ENCODE peak calls at places on chromosomes 13 and 19, in four cellular contexts. R is Caco-2, O is right lobe of liver, J is ovary. Y is an unnamed sample.

GRCh38 chr13:102854675-102855074 is 8.8 kb downstream of the ERCC5 start:
- DNase-seq in O (no peak), R (no peak), J (no peak), Y (no peak)

GRCh38 chr13:50285283-50285682 is 270.0 kb downstream of the KCNRG start:
- DNase-seq in O (no peak), R (no peak), J (no peak), Y (no peak)

GRCh38 chr13:27578121-27579030 is 42.0 kb downstream of the LNX2 start:
- DNase-seq in R (no peak), J (no peak), O (no peak), Y (no peak)

GRCh38 chr19:19304186-19304975 is 15.9 kb downstream of the SUGP1 start:
- DNase-seq in O (no peak), R (no peak), J (no peak), Y (no peak)

GRCh38 chr13:73061478-73062275 is 2.9 kb downstream of the KLF5 start:
- DNase-seq in J (no peak), O (no peak), R (no peak), Y (no peak)

GRCh38 chr13:75432045-75432444 is 49.9 kb downstream of the TBC1D4 start:
- DNase-seq in O (no peak), R (no peak), J (no peak), Y (no peak)

GRCh38 chr19:2176336-2176994 is 12.7 kb downstream of the DOT1L start:
- DNase-seq in J (no peak), R (no peak), O (no peak), Y (no peak)

GRCh38 chr19:41997121-41997850 is 3.3 kb upstream of the ATP1A3 start:
- DNase-seq in O (peak; percentile 42), J (peak; percentile 46), R (no peak), Y (no peak)

GRCh38 chr13:46655727-46656180 is 102.8 kb downstream of the LRCH1 start:
- DNase-seq in R (peak; percentile 78), J (no peak), O (no peak), Y (no peak)

GRCh38 chr19:4719499-4719866 is 4.2 kb downstream of the DPP9 start:
- DNase-seq in R (no peak), J (no peak), O (no peak), Y (no peak)

GRCh38 chr19:36488118-36488815 is 1.1 kb downstream of the ZNF566 start:
- DNase-seq in J (no peak), R (no peak), O (no peak), Y (no peak)

GRCh38 chr13:53545340-53545941 is 516.8 kb downstream of the OLFM4 start:
- DNase-seq in J (no peak), O (no peak), R (no peak), Y (peak; percentile 11)

GRCh38 chr13:30135351-30135750 is 172.0 kb downstream of the KATNAL1 start:
- DNase-seq in J (no peak), R (no peak), O (no peak), Y (no peak)

GRCh38 chr13:28478127-28478526 is 16.8 kb downstream of the FLT1 start:
- DNase-seq in R (no peak), J (no peak), O (no peak), Y (no peak)

GRCh38 chr13:79237981-79238380 is 168.1 kb downstream of the RBM26 start:
- DNase-seq in O (no peak), R (no peak), J (no peak), Y (no peak)

GRCh38 chr13:26541678-26542553 is 15.6 kb upstream of the WASF3 start:
- DNase-seq in R (no peak), O (no peak), J (no peak), Y (no peak)

GRCh38 chr19:18233224-18233825 is 7.1 kb upstream of the PDE4C start:
- DNase-seq in O (peak; percentile 45), J (peak; percentile 57), R (peak; percentile 59), Y (no peak)

GRCh38 chr19:7852851-7853759 is 21.1 kb downstream of the PRR36 start:
- DNase-seq in R (peak; percentile 93), J (peak; percentile 80), O (peak; percentile 93), Y (no peak)

GRCh38 chr19:35395762-35396199 is 24.9 kb downstream of the GPR42 start:
- DNase-seq in O (no peak), J (peak; percentile 25), R (no peak), Y (no peak)

GRCh38 chr19:22428299-22428913 is 6.3 kb upstream of the ZNF98 start:
- DNase-seq in R (no peak), O (no peak), J (no peak), Y (no peak)

GRCh38 chr13:42384265-42384664 is 112.3 kb downstream of the AKAP11 start:
- DNase-seq in O (no peak), J (no peak), R (no peak), Y (no peak)

GRCh38 chr13:107649071-107649470 is 566.3 kb downstream of the LIG4 start:
- DNase-seq in O (no peak), J (no peak), R (no peak), Y (no peak)

GRCh38 chr13:100088282-100088647 is 628 bp upstream of the PCCA start:
- DNase-seq in O (no peak), J (peak; percentile 26), R (no peak), Y (no peak)

GRCh38 chr13:33108620-33109019 is 92.4 kb downstream of the KL start:
- DNase-seq in R (no peak), J (no peak), O (no peak), Y (no peak)

GRCh38 chr13:57874530-57874929 is 243.0 kb downstream of the PCDH17 start:
- DNase-seq in R (no peak), J (no peak), O (no peak), Y (no peak)

GRCh38 chr19:5444431-5444830 is 10.8 kb upstream of the ZNRF4 start:
- DNase-seq in J (no peak), O (no peak), R (no peak), Y (no peak)

GRCh38 chr19:40279120-40279551 is 6.0 kb downstream of the AKT2 start:
- DNase-seq in R (no peak), O (no peak), J (peak; percentile 81), Y (no peak)

GRCh38 chr19:13060233-13060963 is 42.3 kb downstream of the LYL1 start:
- DNase-seq in O (no peak), R (no peak), J (peak; percentile 72), Y (no peak)

GRCh38 chr13:20616059-20616797 is 49.3 kb downstream of the IFT88 start:
- DNase-seq in O (no peak), J (no peak), R (no peak), Y (no peak)

GRCh38 chr13:107545946-107546502 is 669.3 kb downstream of the LIG4 start:
- DNase-seq in O (no peak), R (no peak), J (no peak), Y (no peak)

GRCh38 chr19:3554254-3555083 is 2.9 kb downstream of the MFSD12 start:
- DNase-seq in R (no peak), J (peak; percentile 21), O (no peak), Y (no peak)

GRCh38 chr19:1551068-1552040 is 16.8 kb downstream of the MEX3D start:
- DNase-seq in R (no peak), J (no peak), O (no peak), Y (no peak)

GRCh38 chr13:22017226-22017625 is 346.4 kb downstream of the FGF9 start:
- DNase-seq in J (no peak), O (no peak), R (no peak), Y (no peak)

GRCh38 chr13:111315347-111315995 is 5.0 kb upstream of the TEX29 start:
- DNase-seq in J (peak; percentile 5), R (no peak), O (no peak), Y (no peak)

GRCh38 chr19:14248578-14249011 is 42.6 kb upstream of the ADGRL1 start:
- DNase-seq in R (peak; percentile 48), O (peak; percentile 19), J (peak; percentile 78), Y (no peak)

DNA sequence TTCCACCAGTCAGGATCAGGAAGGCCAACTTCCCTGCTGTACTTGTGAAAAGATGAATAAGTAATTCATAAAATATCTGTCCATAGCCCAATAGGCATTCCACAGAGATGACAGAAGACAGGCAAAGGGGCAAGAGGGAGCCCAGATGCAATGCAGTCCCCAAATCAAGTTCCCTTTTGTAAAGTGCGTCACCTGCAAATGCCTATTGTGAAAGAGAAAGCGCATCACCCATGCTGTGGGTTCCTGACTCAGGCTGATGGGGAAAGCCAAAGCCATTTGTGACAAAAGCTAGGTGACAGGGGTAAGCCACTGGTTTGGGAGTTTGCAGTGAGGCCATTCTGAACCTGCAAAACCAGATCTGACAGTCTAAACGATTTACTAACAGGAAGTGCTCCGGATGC is 157.5 kb upstream of the ZNF536 start:
- DNase-seq in R (no peak), O (no peak), J (no peak), Y (no peak)
- H3K4me1 ChIP-seq in R (no peaks in the 10 kb centered on the region), O (no peaks in the 10 kb centered on the region), J (no peaks in the 10 kb centered on the region), Y (peaks cover 2% of the 10 kb centered on the region)

GRCh38 chr13:48655291-48655690 is 1.6 kb downstream of the CYSLTR2 start:
- DNase-seq in R (no peak), J (no peak), O (no peak), Y (no peak)
- H3K4me3 ChIP-seq in R (no peak overlapping the region), J (no peak overlapping the region), O (no peak overlapping the region), Y (no peak overlapping the region)

DNA sequence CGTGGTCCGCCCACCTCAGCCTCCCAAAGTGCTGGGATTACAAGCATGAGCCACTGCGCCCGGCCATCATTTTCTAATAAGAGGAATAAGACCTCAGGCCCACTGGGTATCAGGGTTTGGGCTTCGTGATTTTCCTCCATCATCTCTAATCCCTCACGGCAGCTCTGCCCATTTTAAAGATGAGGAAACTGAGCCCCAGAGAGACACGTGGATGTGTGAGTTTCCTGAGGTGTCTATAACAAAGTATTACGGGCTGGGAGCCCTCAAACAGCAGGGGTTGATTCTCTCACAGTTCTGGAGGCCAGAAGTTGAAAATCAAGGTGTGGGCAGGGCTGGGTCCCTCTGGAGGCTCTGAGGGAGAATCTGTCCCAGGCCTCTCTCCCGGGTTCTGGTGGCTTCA is 33.7 kb downstream of the MYO9B start:
- DNase-seq in J (no peak), R (no peak), O (no peak), Y (no peak)
- H3K4me1 ChIP-seq in J (peaks cover 4% of the 10 kb centered on the region), R (no peaks in the 10 kb centered on the region), O (peaks cover 40% of the 10 kb centered on the region), Y (peaks cover 5% of the 10 kb centered on the region)

GRCh38 chr19:10112037-10112751 is 701 bp downstream of the P2RY11 start:
- DNase-seq in J (no peak), R (no peak), O (no peak), Y (no peak)

GRCh38 chr19:10110972-10111317 is 548 bp upstream of the P2RY11 start:
- DNase-seq in R (no peak), J (no peak), O (no peak), Y (no peak)

GRCh38 chr19:10112895-10113591 is 1.6 kb downstream of the P2RY11 start:
- DNase-seq in J (peak; percentile 68), O (no peak), R (peak; percentile 50), Y (peak; percentile 60)

GRCh38 chr19:10110076-10110971 is 1.2 kb upstream of the P2RY11 start:
- DNase-seq in O (no peak), J (no peak), R (no peak), Y (no peak)

GRCh38 chr19:10111405-10111811 is at the start of gene P2RY11:
- DNase-seq in R (no peak), J (no peak), O (no peak), Y (no peak)
- H3K4me3 ChIP-seq in R (no peak within 1 kb of the TSS), J (no peak within 1 kb of the TSS), O (no peak within 1 kb of the TSS), Y (no peak within 1 kb of the TSS)

DNA sequence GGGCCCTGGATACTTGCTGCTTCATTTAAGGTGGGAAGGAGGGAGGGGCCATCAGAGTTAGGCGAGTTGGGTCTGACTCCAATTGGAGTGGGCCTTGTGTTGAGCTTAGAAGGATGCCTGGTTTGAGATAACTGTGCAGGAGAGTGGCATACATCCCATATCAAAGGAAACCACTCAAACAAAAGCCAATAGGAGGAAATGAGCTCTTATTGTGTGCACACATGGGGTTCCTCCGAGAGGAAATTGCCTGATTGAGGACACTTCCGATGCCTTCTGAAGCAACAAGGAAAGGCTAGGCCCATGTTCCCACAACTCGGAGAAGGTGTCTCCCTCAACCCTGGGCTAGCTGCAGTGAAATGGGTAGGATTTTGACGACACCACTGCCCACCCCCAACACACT is 19.6 kb downstream of the MBNL2 start:
- DNase-seq in R (no peak), J (no peak), O (no peak), Y (no peak)
- H3K4me1 ChIP-seq in R (peaks cover 44% of the 10 kb centered on the region), J (peaks cover 20% of the 10 kb centered on the region), O (peaks cover 75% of the 10 kb centered on the region), Y (peaks cover 2% of the 10 kb centered on the region)

Y was measured in iPS DF 6.9.